ENCODE peak calls at places on chromosomes 12 and 14, in five cellular contexts. One of them, this sample, is unnamed.

GRCh38 chr12:98595152-98595988 is 1.9 kb downstream of the SLC25A3 start:
- DNase-seq in AG04450: peak
- DNase-seq in astrocyte of the cerebellum: peak
- DNase-seq in left lung: no peak
- DNase-seq in uterus: no peak
- DNase-seq in this sample: no peak

GRCh38 chr12:72077111-72077820 is 138.6 kb downstream of the TPH2 start:
- DNase-seq in AG04450: no peak
- DNase-seq in astrocyte of the cerebellum: no peak
- DNase-seq in left lung: no peak
- DNase-seq in uterus: no peak
- DNase-seq in this sample: no peak

GRCh38 chr14:28707814-28708213 is 58.8 kb upstream of the FOXG1 start:
- DNase-seq in astrocyte of the cerebellum: peak
- DNase-seq in uterus: no peak
- DNase-seq in AG04450: no peak
- DNase-seq in left lung: no peak
- DNase-seq in this sample: no peak

GRCh38 chr12:58291106-58291505 is 349.7 kb downstream of the ATP23 start:
- DNase-seq in uterus: no peak
- DNase-seq in AG04450: no peak
- DNase-seq in left lung: no peak
- DNase-seq in astrocyte of the cerebellum: no peak
- DNase-seq in this sample: no peak

GRCh38 chr12:10243803-10244520 is 31.3 kb downstream of the GABARAPL1 start:
- DNase-seq in AG04450: no peak
- DNase-seq in uterus: no peak
- DNase-seq in left lung: no peak
- DNase-seq in astrocyte of the cerebellum: no peak
- DNase-seq in this sample: no peak

GRCh38 chr12:53862831-53863230 is 75.8 kb upstream of the HOXC13 start:
- DNase-seq in astrocyte of the cerebellum: no peak
- DNase-seq in left lung: no peak
- DNase-seq in AG04450: no peak
- DNase-seq in uterus: no peak
- DNase-seq in this sample: no peak

GRCh38 chr12:110015132-110015531 is 15.9 kb downstream of the ANKRD13A start:
- DNase-seq in uterus: no peak
- DNase-seq in AG04450: no peak
- DNase-seq in astrocyte of the cerebellum: no peak
- DNase-seq in left lung: no peak
- DNase-seq in this sample: no peak

GRCh38 chr14:101233861-101234587 is 327.3 kb upstream of the DIO3 start:
- DNase-seq in uterus: no peak
- DNase-seq in left lung: no peak
- DNase-seq in AG04450: no peak
- DNase-seq in astrocyte of the cerebellum: no peak
- DNase-seq in this sample: no peak

GRCh38 chr14:50837271-50837670 is 6.3 kb upstream of the NIN start:
- DNase-seq in uterus: no peak
- DNase-seq in astrocyte of the cerebellum: no peak
- DNase-seq in AG04450: no peak
- DNase-seq in left lung: no peak
- DNase-seq in this sample: no peak

GRCh38 chr12:53327435-53328042 is 6.1 kb upstream of the AAAS start:
- DNase-seq in left lung: no peak
- DNase-seq in AG04450: no peak
- DNase-seq in uterus: no peak
- DNase-seq in astrocyte of the cerebellum: no peak
- DNase-seq in this sample: no peak

GRCh38 chr14:31926652-31927347 is 150.3 kb upstream of the ARHGAP5 start:
- DNase-seq in AG04450: no peak
- DNase-seq in uterus: no peak
- DNase-seq in left lung: no peak
- DNase-seq in astrocyte of the cerebellum: no peak
- DNase-seq in this sample: no peak

GRCh38 chr14:68279777-68280233 is 460.2 kb downstream of the RAD51B start:
- DNase-seq in AG04450: no peak
- DNase-seq in left lung: no peak
- DNase-seq in uterus: no peak
- DNase-seq in astrocyte of the cerebellum: no peak
- DNase-seq in this sample: no peak

GRCh38 chr12:40942326-40942725 is 245.8 kb upstream of the PDZRN4 start:
- DNase-seq in uterus: no peak
- DNase-seq in astrocyte of the cerebellum: no peak
- DNase-seq in AG04450: no peak
- DNase-seq in left lung: no peak
- DNase-seq in this sample: no peak

GRCh38 chr12:124174406-124174805 is 120.5 kb upstream of the RFLNA start:
- DNase-seq in astrocyte of the cerebellum: peak
- DNase-seq in left lung: no peak
- DNase-seq in AG04450: no peak
- DNase-seq in uterus: no peak
- DNase-seq in this sample: no peak

GRCh38 chr14:37202265-37202664 is 4.5 kb downstream of the MIPOL1 start:
- DNase-seq in left lung: no peak
- DNase-seq in AG04450: no peak
- DNase-seq in astrocyte of the cerebellum: peak
- DNase-seq in uterus: no peak
- DNase-seq in this sample: no peak

GRCh38 chr14:54489731-54490447 is 1.1 kb upstream of the GMFB start:
- DNase-seq in astrocyte of the cerebellum: no peak
- DNase-seq in uterus: no peak
- DNase-seq in left lung: no peak
- DNase-seq in AG04450: no peak
- DNase-seq in this sample: no peak
- H3K4me3 ChIP-seq in astrocyte of the cerebellum: no peak
- H3K4me3 ChIP-seq in uterus: peak
- H3K4me3 ChIP-seq in left lung: no peak
- H3K4me3 ChIP-seq in AG04450: no peak
- H3K4me3 ChIP-seq in this sample: peak

GRCh38 chr12:75672212-75672611 is 160.8 kb upstream of the KRR1 start:
- DNase-seq in astrocyte of the cerebellum: no peak
- DNase-seq in left lung: no peak
- DNase-seq in AG04450: no peak
- DNase-seq in uterus: no peak
- DNase-seq in this sample: no peak
- TF ChIP-seq CTCF in astrocyte of the cerebellum: no peak
- TF ChIP-seq CTCF in left lung: no peak
- TF ChIP-seq CTCF in AG04450: no peak
- TF ChIP-seq CTCF in uterus: no peak
- TF ChIP-seq CTCF in this sample: no peak

GRCh38 chr14:29925736-29926135 is 1.9 kb downstream of the PRKD1 start:
- DNase-seq in left lung: no peak
- DNase-seq in uterus: no peak
- DNase-seq in astrocyte of the cerebellum: no peak
- DNase-seq in AG04450: no peak
- DNase-seq in this sample: no peak
- H3K4me3 ChIP-seq in left lung: peak
- H3K4me3 ChIP-seq in uterus: no peak
- H3K4me3 ChIP-seq in astrocyte of the cerebellum: peak
- H3K4me3 ChIP-seq in AG04450: peak
- H3K4me3 ChIP-seq in this sample: peak

GRCh38 chr12:69595689-69596088 is 10.4 kb downstream of the CCT2 start:
- DNase-seq in AG04450: no peak
- DNase-seq in uterus: no peak
- DNase-seq in astrocyte of the cerebellum: no peak
- DNase-seq in left lung: no peak
- DNase-seq in this sample: no peak
- TF ChIP-seq CTCF in AG04450: no peak
- TF ChIP-seq CTCF in uterus: no peak
- TF ChIP-seq CTCF in astrocyte of the cerebellum: no peak
- TF ChIP-seq CTCF in left lung: no peak
- TF ChIP-seq CTCF in this sample: no peak

GRCh38 chr12:14810167-14810952 is 3.6 kb downstream of the SMCO3 start:
- DNase-seq in astrocyte of the cerebellum: no peak
- DNase-seq in uterus: no peak
- DNase-seq in AG04450: no peak
- DNase-seq in left lung: no peak
- DNase-seq in this sample: no peak
- H3K4me3 ChIP-seq in astrocyte of the cerebellum: no peak
- H3K4me3 ChIP-seq in uterus: no peak
- H3K4me3 ChIP-seq in AG04450: no peak
- H3K4me3 ChIP-seq in left lung: no peak
- H3K4me3 ChIP-seq in this sample: no peak

DNA sequence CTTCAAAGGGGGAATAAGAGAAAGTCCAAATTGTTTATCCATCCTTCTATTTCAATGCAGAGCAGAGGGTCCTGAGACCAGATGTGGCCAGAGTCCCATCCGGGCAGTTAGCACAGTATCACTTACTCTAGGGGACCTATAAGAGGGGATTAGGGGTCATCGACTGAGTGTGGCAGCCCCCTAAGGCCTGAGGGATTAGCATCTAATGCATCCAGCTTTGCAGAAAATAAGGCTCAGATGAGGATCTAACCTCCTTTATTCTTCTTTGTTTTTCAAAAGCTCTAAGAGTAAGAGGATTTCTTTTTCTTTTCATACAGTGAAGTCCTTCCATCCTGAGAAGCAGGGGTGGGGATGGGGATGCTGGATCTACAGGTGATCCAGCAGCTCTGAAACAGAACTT is 43.5 kb downstream of the NEUROD4 start:
- DNase-seq in astrocyte of the cerebellum: no peak
- DNase-seq in left lung: no peak
- DNase-seq in AG04450: no peak
- DNase-seq in uterus: no peak
- DNase-seq in this sample: no peak
- TF ChIP-seq CTCF in astrocyte of the cerebellum: no peak
- TF ChIP-seq CTCF in left lung: no peak
- TF ChIP-seq CTCF in AG04450: no peak
- TF ChIP-seq CTCF in uterus: no peak
- TF ChIP-seq CTCF in this sample: no peak

DNA sequence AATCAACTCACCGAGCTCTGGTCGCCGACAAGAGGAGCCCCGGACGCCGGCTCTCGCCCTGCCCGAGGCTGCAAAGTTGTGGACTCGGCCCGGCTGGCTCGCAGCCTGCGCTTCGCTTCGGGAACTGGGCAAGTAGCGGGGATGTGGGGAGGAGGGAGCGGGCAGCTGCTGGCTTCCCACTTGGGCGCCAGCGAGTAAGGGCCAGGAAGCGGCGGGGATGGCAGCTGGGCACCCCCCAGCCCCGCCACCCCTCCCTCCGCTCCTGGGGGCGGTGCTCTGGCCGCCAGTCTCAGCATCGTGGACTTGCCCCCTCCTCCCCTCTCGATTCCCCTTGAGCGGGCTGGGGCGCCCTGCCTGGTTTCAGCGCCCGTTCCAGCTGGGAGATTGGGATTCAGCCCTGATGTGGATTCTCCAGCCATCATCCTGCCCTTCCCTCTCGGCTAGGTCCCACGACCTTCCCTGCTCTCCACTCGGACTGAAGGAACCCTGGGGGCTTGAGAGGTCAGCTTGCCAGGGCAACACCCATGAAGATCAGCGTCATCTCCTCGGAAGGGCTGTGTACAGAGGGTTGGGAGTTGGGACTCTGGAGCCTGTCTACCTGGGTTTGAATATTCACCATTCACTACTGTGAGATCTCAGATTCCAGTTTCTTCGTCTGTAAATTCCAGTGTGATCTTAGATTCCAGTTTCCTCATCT is at the start of gene ZDHHC22:
- DNase-seq in AG04450: no peak
- DNase-seq in astrocyte of the cerebellum: no peak
- DNase-seq in uterus: no peak
- DNase-seq in left lung: no peak
- DNase-seq in this sample: peak
- H3K4me3 ChIP-seq in AG04450: peak
- H3K4me3 ChIP-seq in astrocyte of the cerebellum: peak
- H3K4me3 ChIP-seq in uterus: peak
- H3K4me3 ChIP-seq in left lung: no peak
- H3K4me3 ChIP-seq in this sample: peak

GRCh38 chr14:58826845-58827686 is 189.3 kb downstream of the DACT1 start:
- DNase-seq in astrocyte of the cerebellum: no peak
- DNase-seq in left lung: no peak
- DNase-seq in uterus: no peak
- DNase-seq in AG04450: no peak
- DNase-seq in this sample: no peak
- TF ChIP-seq CTCF in astrocyte of the cerebellum: peak
- TF ChIP-seq CTCF in left lung: no peak
- TF ChIP-seq CTCF in uterus: no peak
- TF ChIP-seq CTCF in AG04450: peak
- TF ChIP-seq CTCF in this sample: no peak